ENCODE peak calls at places on chromosome 21, in four cellular contexts. F is IMR-90, U is GM12878, E is HepG2. D is an unnamed sample. For H3K4me1, the result is how much of the 10 kb centered on the place peaks cover.

GRCh38 chr21:25735895-25736597 is 1.3 kb downstream of the GABPA start:
- DNase-seq in F (peak), U (no peak), E (peak), D (no peak)

GRCh38 chr21:32544697-32545096 is 40.6 kb downstream of the TCP10L start:
- DNase-seq in F (no peak), U (no peak), E (no peak), D (no peak)

GRCh38 chr21:46183910-46184624 is at the start of gene SPATC1L:
- DNase-seq in F (peak), U (peak), E (peak), D (no peak)

GRCh38 chr21:35559128-35559831 is 501.0 kb downstream of the SETD4 start:
- DNase-seq in F (peak), U (no peak), E (no peak), D (no peak)

GRCh38 chr21:45947296-45947695 is 34.3 kb upstream of the COL6A1 start:
- DNase-seq in F (no peak), U (no peak), E (no peak), D (no peak)

GRCh38 chr21:35179990-35180557 is 131.0 kb upstream of the RUNX1 start:
- DNase-seq in F (peak), U (no peak), E (no peak), D (no peak)

GRCh38 chr21:45596704-45597318 is 46.7 kb upstream of the PCBP3 start:
- DNase-seq in F (peak), U (no peak), E (peak), D (peak)

GRCh38 chr21:36022704-36023103 is 37.6 kb downstream of the SETD4 start:
- DNase-seq in F (peak), U (no peak), E (no peak), D (no peak)

GRCh38 chr21:46057111-46057709 is 40.7 kb upstream of the COL6A2 start:
- DNase-seq in F (no peak), U (no peak), E (no peak), D (no peak)

GRCh38 chr21:27359141-27359540 is 392.3 kb upstream of the ADAMTS5 start:
- DNase-seq in F (peak), U (no peak), E (no peak), D (no peak)

GRCh38 chr21:36260030-36260787 is 59.8 kb upstream of the MORC3 start:
- DNase-seq in F (peak), U (peak), E (peak), D (peak)

GRCh38 chr21:46661627-46662366 is 26.3 kb downstream of the PRMT2 start:
- DNase-seq in F (no peak), U (no peak), E (no peak), D (no peak)

GRCh38 chr21:22409571-22409970 is 1411.4 kb downstream of the NCAM2 start:
- DNase-seq in F (no peak), U (no peak), E (no peak), D (no peak)

GRCh38 chr21:46202592-46203202 is 18.4 kb upstream of the SPATC1L start:
- DNase-seq in F (no peak), U (no peak), E (no peak), D (no peak)

GRCh38 chr21:16084776-16085364 is 355.1 kb downstream of the USP25 start:
- DNase-seq in F (peak), U (no peak), E (no peak), D (no peak)

GRCh38 chr21:45590246-45590725 is 48.0 kb upstream of the SLC19A1 start:
- DNase-seq in F (peak), U (no peak), E (no peak), D (peak)

GRCh38 chr21:35586305-35586704 is 474.0 kb downstream of the SETD4 start:
- DNase-seq in F (no peak), U (no peak), E (no peak), D (no peak)

GRCh38 chr21:39007985-39008384 is 175.3 kb downstream of the PSMG1 start:
- DNase-seq in F (no peak), U (no peak), E (no peak), D (no peak)

GRCh38 chr21:39003982-39004775 is 179.1 kb downstream of the PSMG1 start:
- DNase-seq in F (peak), U (no peak), E (no peak), D (no peak)

GRCh38 chr21:39006653-39007417 is 176.4 kb downstream of the PSMG1 start:
- DNase-seq in F (no peak), U (no peak), E (no peak), D (no peak)

GRCh38 chr21:39007532-39007931 is 175.7 kb downstream of the PSMG1 start:
- DNase-seq in F (no peak), U (no peak), E (no peak), D (no peak)

DNA sequence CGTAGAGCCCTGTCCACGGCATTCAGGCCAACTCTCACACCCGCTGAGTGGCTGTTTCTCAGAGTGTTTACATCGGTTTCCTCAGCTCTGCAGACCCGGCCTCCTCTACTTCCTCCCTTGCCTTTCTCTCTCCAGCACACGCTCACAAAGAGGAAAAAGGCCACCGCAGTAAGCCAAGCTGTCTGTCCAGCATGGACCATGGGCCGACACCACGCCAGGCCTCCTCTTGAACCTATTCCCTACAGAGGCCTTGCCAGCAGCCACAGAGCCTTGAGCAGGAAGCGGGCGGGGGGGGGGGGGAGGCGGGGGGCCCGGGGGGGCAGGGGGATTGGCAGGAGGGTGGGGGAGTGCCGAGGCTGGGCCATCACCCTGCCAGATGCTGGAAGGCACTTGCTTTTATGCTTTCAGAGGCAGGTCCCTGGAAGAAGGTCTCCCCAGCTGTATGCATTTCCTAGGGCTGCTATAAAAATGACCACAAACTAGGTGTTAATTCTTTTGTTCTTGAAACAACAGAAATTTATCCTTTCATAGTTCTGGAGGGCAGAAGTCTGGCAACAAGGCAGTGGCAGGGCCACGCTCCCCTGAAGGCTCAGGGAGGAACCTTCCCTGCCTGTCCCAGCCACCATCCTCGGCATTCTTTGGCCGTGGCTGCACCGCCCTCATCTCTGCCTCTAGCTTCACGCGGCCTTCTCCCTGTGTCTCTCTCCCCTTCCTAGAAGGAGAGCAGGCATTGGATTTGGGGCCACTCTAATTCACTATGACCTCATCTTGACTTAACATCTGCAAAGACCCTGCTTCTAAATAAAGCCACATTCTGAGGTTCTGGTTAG is 178.3 kb downstream of the PSMG1 start:
- DNase-seq in F (peak), U (no peak), E (no peak), D (no peak)
- TF ChIP-seq RAD21 in F (no peak), U (no peak), E (no peak), D (no peak)

GRCh38 chr21:31172328-31172727 is 134.1 kb upstream of the KRTAP19-8 start:
- DNase-seq in F (no peak), U (no peak), E (no peak), D (no peak)
- H3K4me1 ChIP-seq in F (under half), U (under half), E (under half), D (under half)

GRCh38 chr21:44425895-44426662 is 29.2 kb upstream of the LRRC3 start:
- DNase-seq in F (no peak), U (no peak), E (no peak), D (no peak)
- TF ChIP-seq USF2 in F (no peak), U (no peak), E (no peak), D (no peak)

GRCh38 chr21:33914188-33914587 is 1.4 kb downstream of the ATP5PO start:
- DNase-seq in F (no peak), U (no peak), E (no peak), D (no peak)

GRCh38 chr21:33904041-33904440 is 11.6 kb downstream of the ATP5PO start:
- DNase-seq in F (no peak), U (no peak), E (no peak), D (no peak)

GRCh38 chr21:33909756-33910155 is 5.8 kb downstream of the ATP5PO start:
- DNase-seq in F (no peak), U (no peak), E (no peak), D (no peak)

DNA sequence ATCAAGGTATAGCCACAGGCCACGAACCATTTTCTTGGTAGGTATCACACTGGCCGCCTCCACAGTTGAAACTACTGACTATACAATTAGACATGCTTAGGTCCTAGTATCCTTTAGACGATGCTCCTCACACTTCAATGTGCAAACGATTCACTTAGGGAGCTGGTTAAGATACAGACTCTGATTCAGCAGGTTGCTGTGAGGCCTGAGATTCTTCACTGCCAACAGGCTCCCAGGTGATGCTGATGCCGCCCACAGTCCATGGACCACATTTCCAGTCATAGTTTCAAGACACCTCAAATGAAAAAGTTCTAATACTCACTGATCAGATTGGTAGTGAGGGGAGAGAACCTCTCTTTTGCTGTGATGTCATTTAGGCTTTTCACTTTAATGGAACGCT is 6.8 kb downstream of the ATP5PO start:
- DNase-seq in F (no peak), U (no peak), E (no peak), D (no peak)
- TF ChIP-seq RAD21 in F (no peak), U (no peak), E (no peak), D (no peak)

DNA sequence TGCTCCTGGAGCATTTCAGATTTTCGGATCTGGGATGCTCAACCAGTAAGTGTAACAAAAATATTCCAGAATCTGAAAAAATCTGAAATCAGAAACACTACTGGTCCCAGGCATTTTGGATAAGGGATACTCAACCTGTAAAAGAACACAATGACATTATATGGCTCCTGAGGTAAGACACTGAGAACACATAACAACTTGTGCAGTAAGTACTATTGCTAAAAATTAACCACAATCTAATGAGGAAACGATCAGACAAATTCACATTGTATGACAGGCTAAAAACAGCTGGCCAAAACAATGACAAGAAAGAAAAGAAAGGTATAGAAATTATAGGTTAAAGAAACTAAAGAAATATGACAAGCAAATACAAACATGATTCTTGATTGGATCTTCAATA is 54.9 kb downstream of the LTN1 start:
- DNase-seq in F (no peak), U (no peak), E (no peak), D (no peak)
- H3K4me1 ChIP-seq in F (under half), U (under half), E (under half), D (under half)

GRCh38 chr21:42534361-42534900 is 20.8 kb downstream of the SLC37A1 start:
- DNase-seq in F (no peak), U (no peak), E (no peak), D (no peak)
- TF ChIP-seq USF2 in F (no peak), U (peak), E (no peak), D (no peak)